ENCODE peak calls at places on chromosomes 16 and 17, in ten cellular contexts. One of them, this sample, is unnamed.

GRCh38 chr16:47644166-47644565 is 183.0 kb downstream of the PHKB start:
- DNase-seq in body of pancreas: no peak
- DNase-seq in K562: no peak
- DNase-seq in gastrocnemius medialis: no peak
- DNase-seq in IMR-90: peak; percentile 89
- DNase-seq in tibial nerve: no peak
- DNase-seq in breast epithelium: no peak
- DNase-seq in transverse colon: no peak
- DNase-seq in stomach: peak; percentile 28
- DNase-seq in NB4: no peak
- DNase-seq in this sample: no peak

GRCh38 chr17:75370288-75370687 is 35.2 kb downstream of the GRB2 start:
- DNase-seq in stomach: peak; percentile 44
- DNase-seq in gastrocnemius medialis: peak; percentile 74
- DNase-seq in body of pancreas: peak; percentile 22
- DNase-seq in K562: no peak
- DNase-seq in NB4: no peak
- DNase-seq in transverse colon: no peak
- DNase-seq in tibial nerve: no peak
- DNase-seq in IMR-90: no peak
- DNase-seq in breast epithelium: no peak
- DNase-seq in this sample: no peak

GRCh38 chr17:80926601-80927250 is 64.9 kb upstream of the CHMP6 start:
- DNase-seq in breast epithelium: no peak
- DNase-seq in tibial nerve: no peak
- DNase-seq in IMR-90: no peak
- DNase-seq in stomach: no peak
- DNase-seq in NB4: no peak
- DNase-seq in transverse colon: no peak
- DNase-seq in gastrocnemius medialis: no peak
- DNase-seq in body of pancreas: no peak
- DNase-seq in K562: no peak
- DNase-seq in this sample: no peak

GRCh38 chr17:62780273-62780672 is 27.8 kb downstream of the MARCHF10 start:
- DNase-seq in body of pancreas: peak; percentile 63
- DNase-seq in transverse colon: no peak
- DNase-seq in gastrocnemius medialis: peak; percentile 23
- DNase-seq in tibial nerve: no peak
- DNase-seq in stomach: peak; percentile 86
- DNase-seq in IMR-90: no peak
- DNase-seq in NB4: no peak
- DNase-seq in K562: no peak
- DNase-seq in breast epithelium: no peak
- DNase-seq in this sample: no peak

GRCh38 chr17:37461668-37462067 is 28.0 kb upstream of the DUSP14 start:
- DNase-seq in IMR-90: peak; percentile 36
- DNase-seq in body of pancreas: no peak
- DNase-seq in stomach: no peak
- DNase-seq in gastrocnemius medialis: no peak
- DNase-seq in tibial nerve: no peak
- DNase-seq in K562: no peak
- DNase-seq in breast epithelium: no peak
- DNase-seq in NB4: no peak
- DNase-seq in transverse colon: no peak
- DNase-seq in this sample: no peak

GRCh38 chr17:72164340-72164739 is 43.5 kb downstream of the SOX9 start:
- DNase-seq in body of pancreas: no peak
- DNase-seq in stomach: no peak
- DNase-seq in NB4: no peak
- DNase-seq in IMR-90: peak; percentile 20
- DNase-seq in tibial nerve: no peak
- DNase-seq in transverse colon: no peak
- DNase-seq in breast epithelium: no peak
- DNase-seq in gastrocnemius medialis: no peak
- DNase-seq in K562: no peak
- DNase-seq in this sample: no peak

GRCh38 chr16:56363181-56363716 is 62.1 kb downstream of the AMFR start:
- DNase-seq in breast epithelium: no peak
- DNase-seq in transverse colon: no peak
- DNase-seq in K562: no peak
- DNase-seq in stomach: no peak
- DNase-seq in gastrocnemius medialis: no peak
- DNase-seq in tibial nerve: no peak
- DNase-seq in body of pancreas: no peak
- DNase-seq in IMR-90: no peak
- DNase-seq in NB4: no peak
- DNase-seq in this sample: no peak

GRCh38 chr17:29590261-29590978 is 972 bp upstream of the GIT1 start:
- DNase-seq in IMR-90: peak; percentile 58
- DNase-seq in tibial nerve: no peak
- DNase-seq in transverse colon: peak; percentile 18
- DNase-seq in stomach: no peak
- DNase-seq in K562: no peak
- DNase-seq in NB4: peak; percentile 56
- DNase-seq in body of pancreas: no peak
- DNase-seq in gastrocnemius medialis: no peak
- DNase-seq in breast epithelium: no peak
- DNase-seq in this sample: no peak

GRCh38 chr17:48954300-48954755 is 9.7 kb upstream of the SNF8 start:
- DNase-seq in breast epithelium: no peak
- DNase-seq in tibial nerve: no peak
- DNase-seq in body of pancreas: no peak
- DNase-seq in stomach: no peak
- DNase-seq in transverse colon: peak; percentile 46
- DNase-seq in gastrocnemius medialis: no peak
- DNase-seq in NB4: peak; percentile 73
- DNase-seq in IMR-90: peak; percentile 49
- DNase-seq in K562: peak; percentile 46
- DNase-seq in this sample: no peak

GRCh38 chr16:77584205-77584859 is 138.0 kb upstream of the NUDT7 start:
- DNase-seq in K562: peak; percentile 57
- DNase-seq in gastrocnemius medialis: no peak
- DNase-seq in NB4: peak; percentile 70
- DNase-seq in breast epithelium: peak; percentile 40
- DNase-seq in body of pancreas: peak; percentile 53
- DNase-seq in tibial nerve: peak; percentile 64
- DNase-seq in transverse colon: peak; percentile 26
- DNase-seq in IMR-90: peak; percentile 63
- DNase-seq in stomach: peak; percentile 48
- DNase-seq in this sample: peak; percentile 14

DNA sequence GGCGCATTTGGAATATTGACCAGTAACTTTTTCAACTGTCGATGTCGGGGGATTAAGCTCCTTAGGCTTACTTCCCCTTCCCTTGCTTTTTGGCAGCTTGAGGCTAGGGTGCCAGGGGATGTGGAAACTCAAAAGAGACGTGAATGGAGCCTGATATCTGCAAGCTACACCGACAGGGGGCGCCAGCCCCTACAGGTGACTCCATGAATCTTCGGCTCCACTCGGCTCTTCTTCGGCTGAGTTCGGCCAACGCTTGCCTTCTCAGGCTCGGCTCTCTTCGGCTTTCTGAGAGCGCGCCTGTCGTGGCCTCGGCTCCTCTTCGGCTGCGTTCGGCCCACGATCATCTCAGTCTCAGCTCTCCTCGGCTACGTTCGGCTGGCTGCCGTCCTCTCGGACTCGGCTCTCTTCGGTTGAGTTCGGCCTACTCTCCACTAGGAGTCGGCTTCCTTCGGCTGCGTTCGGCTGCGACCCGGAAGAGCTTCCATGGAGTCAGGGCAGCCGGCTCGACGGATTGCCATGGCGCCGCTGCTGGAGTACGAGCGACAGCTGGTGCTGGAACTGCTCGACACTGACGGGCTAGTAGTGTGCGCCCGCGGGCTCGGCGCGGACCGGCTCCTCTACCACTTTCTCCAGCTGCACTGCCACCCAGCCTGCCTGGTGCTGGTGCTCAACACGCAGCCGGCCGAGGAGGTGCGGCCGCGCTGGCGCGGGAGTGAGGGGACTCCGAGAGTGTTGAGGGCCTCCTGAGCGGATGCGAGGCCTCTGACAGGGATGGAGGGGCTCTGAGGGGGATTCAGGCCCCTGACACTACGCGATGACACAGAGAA is at the start of gene ERCC4:
- DNase-seq in body of pancreas: peak; percentile 99
- DNase-seq in NB4: peak; percentile 98
- DNase-seq in breast epithelium: peak; percentile 99
- DNase-seq in K562: peak; percentile 98
- DNase-seq in tibial nerve: peak; percentile 100
- DNase-seq in transverse colon: peak; percentile 99
- DNase-seq in gastrocnemius medialis: peak; percentile 100
- DNase-seq in stomach: peak; percentile 100
- DNase-seq in IMR-90: peak; percentile 98
- DNase-seq in this sample: peak; percentile 88
- TF ChIP-seq POLR2A in body of pancreas: peak; percentile 96
- TF ChIP-seq POLR2A in NB4: peak; percentile 52
- TF ChIP-seq POLR2A in breast epithelium: peak; percentile 42
- TF ChIP-seq POLR2A in K562: peak; percentile 91
- TF ChIP-seq POLR2A in tibial nerve: peak; percentile 37
- TF ChIP-seq POLR2A in transverse colon: peak; percentile 62
- TF ChIP-seq POLR2A in gastrocnemius medialis: peak; percentile 39
- TF ChIP-seq POLR2A in stomach: no peak
- TF ChIP-seq POLR2A in IMR-90: peak; percentile 68
- TF ChIP-seq POLR2A in this sample: peak; percentile 90

GRCh38 chr16:30658731-30659506 is 688 bp downstream of the FBRS start:
- DNase-seq in breast epithelium: no peak
- DNase-seq in NB4: peak; percentile 98
- DNase-seq in K562: peak; percentile 75
- DNase-seq in transverse colon: no peak
- DNase-seq in IMR-90: peak; percentile 97
- DNase-seq in gastrocnemius medialis: peak; percentile 87
- DNase-seq in stomach: peak; percentile 73
- DNase-seq in tibial nerve: peak; percentile 92
- DNase-seq in body of pancreas: peak; percentile 75
- DNase-seq in this sample: peak; percentile 57
- TF ChIP-seq POLR2A in breast epithelium: no peak
- TF ChIP-seq POLR2A in NB4: no peak
- TF ChIP-seq POLR2A in K562: no peak
- TF ChIP-seq POLR2A in transverse colon: no peak
- TF ChIP-seq POLR2A in IMR-90: peak; percentile 15
- TF ChIP-seq POLR2A in gastrocnemius medialis: no peak
- TF ChIP-seq POLR2A in stomach: no peak
- TF ChIP-seq POLR2A in tibial nerve: no peak
- TF ChIP-seq POLR2A in body of pancreas: no peak
- TF ChIP-seq POLR2A in this sample: no peak

GRCh38 chr17:61309362-61309761 is 90.3 kb upstream of the TBX2 start:
- DNase-seq in gastrocnemius medialis: no peak
- DNase-seq in tibial nerve: no peak
- DNase-seq in body of pancreas: no peak
- DNase-seq in IMR-90: no peak
- DNase-seq in NB4: no peak
- DNase-seq in transverse colon: no peak
- DNase-seq in K562: no peak
- DNase-seq in breast epithelium: no peak
- DNase-seq in stomach: no peak
- DNase-seq in this sample: no peak

GRCh38 chr17:61306003-61306402 is 93.6 kb upstream of the TBX2 start:
- DNase-seq in stomach: no peak
- DNase-seq in IMR-90: no peak
- DNase-seq in NB4: no peak
- DNase-seq in tibial nerve: no peak
- DNase-seq in transverse colon: no peak
- DNase-seq in body of pancreas: no peak
- DNase-seq in breast epithelium: no peak
- DNase-seq in gastrocnemius medialis: no peak
- DNase-seq in K562: no peak
- DNase-seq in this sample: no peak

GRCh38 chr17:61309857-61310256 is 89.8 kb upstream of the TBX2 start:
- DNase-seq in transverse colon: no peak
- DNase-seq in body of pancreas: no peak
- DNase-seq in K562: no peak
- DNase-seq in IMR-90: peak; percentile 92
- DNase-seq in NB4: no peak
- DNase-seq in stomach: no peak
- DNase-seq in tibial nerve: no peak
- DNase-seq in breast epithelium: no peak
- DNase-seq in gastrocnemius medialis: no peak
- DNase-seq in this sample: no peak

GRCh38 chr17:61310611-61311010 is 89.0 kb upstream of the TBX2 start:
- DNase-seq in stomach: no peak
- DNase-seq in breast epithelium: no peak
- DNase-seq in body of pancreas: no peak
- DNase-seq in gastrocnemius medialis: no peak
- DNase-seq in IMR-90: no peak
- DNase-seq in NB4: no peak
- DNase-seq in transverse colon: no peak
- DNase-seq in K562: no peak
- DNase-seq in tibial nerve: no peak
- DNase-seq in this sample: no peak

DNA sequence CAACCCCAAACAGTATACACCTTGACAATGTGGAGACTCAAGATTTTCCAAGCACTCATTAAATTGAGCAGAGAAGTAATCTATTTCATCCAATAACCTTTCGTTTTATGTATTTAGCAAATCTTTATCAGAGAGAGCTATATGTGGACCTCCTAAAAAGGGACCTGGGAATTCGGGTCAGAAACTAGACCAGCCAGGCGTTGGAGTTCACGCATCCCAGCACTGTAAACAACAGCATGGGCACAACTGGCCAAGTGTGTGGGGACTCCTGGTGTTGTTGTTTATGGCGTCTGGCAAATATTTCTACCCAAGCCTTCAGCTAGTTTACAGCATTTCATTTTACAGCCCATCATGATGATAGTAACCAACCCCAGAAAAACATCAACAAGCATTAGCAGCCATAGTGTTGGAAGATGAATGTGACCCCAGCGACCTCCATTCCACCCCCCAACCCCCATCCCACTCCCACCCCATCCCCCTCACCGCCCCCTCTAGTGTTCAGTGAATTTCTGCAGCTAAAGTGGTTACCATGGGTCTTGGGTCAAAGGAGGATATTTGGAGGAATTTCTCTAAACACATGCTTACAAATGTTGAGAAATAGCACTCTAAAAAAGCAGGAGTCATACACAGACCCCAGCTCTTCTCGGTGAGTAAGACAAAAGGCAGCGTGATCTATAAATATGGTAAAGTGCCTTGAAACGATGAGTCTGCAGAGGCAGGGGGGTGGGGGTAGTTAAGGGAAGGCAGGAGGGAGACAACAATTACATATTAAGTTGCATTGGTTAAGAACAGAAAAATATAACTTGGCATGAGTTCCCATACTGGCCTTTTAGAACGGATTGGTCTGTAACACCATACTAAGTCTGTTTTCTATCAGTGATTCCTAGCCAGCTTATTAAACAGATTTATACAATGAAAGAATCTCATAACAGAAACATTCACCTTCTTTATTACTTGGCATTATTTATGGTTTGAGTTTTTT is 91.4 kb upstream of the TBX2 start:
- DNase-seq in tibial nerve: no peak
- DNase-seq in breast epithelium: no peak
- DNase-seq in IMR-90: peak; percentile 99
- DNase-seq in K562: no peak
- DNase-seq in body of pancreas: no peak
- DNase-seq in transverse colon: no peak
- DNase-seq in gastrocnemius medialis: no peak
- DNase-seq in NB4: no peak
- DNase-seq in stomach: no peak
- DNase-seq in this sample: no peak
- TF ChIP-seq POLR2A in tibial nerve: no peak
- TF ChIP-seq POLR2A in breast epithelium: no peak
- TF ChIP-seq POLR2A in IMR-90: no peak
- TF ChIP-seq POLR2A in K562: no peak
- TF ChIP-seq POLR2A in body of pancreas: no peak
- TF ChIP-seq POLR2A in transverse colon: no peak
- TF ChIP-seq POLR2A in gastrocnemius medialis: no peak
- TF ChIP-seq POLR2A in NB4: no peak
- TF ChIP-seq POLR2A in stomach: no peak
- TF ChIP-seq POLR2A in this sample: no peak

GRCh38 chr17:4738136-4739121 is 1.2 kb upstream of the ZMYND15 start:
- DNase-seq in K562: no peak
- DNase-seq in NB4: no peak
- DNase-seq in transverse colon: peak; percentile 57
- DNase-seq in tibial nerve: no peak
- DNase-seq in gastrocnemius medialis: no peak
- DNase-seq in IMR-90: no peak
- DNase-seq in stomach: peak; percentile 70
- DNase-seq in breast epithelium: peak; percentile 63
- DNase-seq in body of pancreas: no peak
- DNase-seq in this sample: no peak
- TF ChIP-seq POLR2A in K562: no peak
- TF ChIP-seq POLR2A in NB4: no peak
- TF ChIP-seq POLR2A in transverse colon: peak; percentile 47
- TF ChIP-seq POLR2A in tibial nerve: no peak
- TF ChIP-seq POLR2A in gastrocnemius medialis: no peak
- TF ChIP-seq POLR2A in IMR-90: no peak
- TF ChIP-seq POLR2A in stomach: peak; percentile 51
- TF ChIP-seq POLR2A in breast epithelium: no peak
- TF ChIP-seq POLR2A in body of pancreas: peak; percentile 53
- TF ChIP-seq POLR2A in this sample: no peak

This sample was measured in GM12892.